ENCODE peak calls at places on chromosome 14, in five cellular contexts. F is K562, Q is H1, G is GM12892, K is HepG2. N is an unnamed sample.

GRCh38 chr14:103762011-103762410 is 46.4 kb downstream of the ZFYVE21 start:
- DNase-seq in F (no peak), Q (no peak), G (no peak), K (no peak), N (no peak)

GRCh38 chr14:99605299-99605961 is 1.4 kb upstream of the CCDC85C start:
- DNase-seq in F (peak; percentile 79), Q (peak; percentile 71), G (peak; percentile 68), K (peak; percentile 28), N (peak; percentile 49)

GRCh38 chr14:62956413-62956812 is 88.8 kb downstream of the KCNH5 start:
- DNase-seq in F (no peak), Q (no peak), G (no peak), K (no peak), N (no peak)

GRCh38 chr14:70836946-70837345 is 27.6 kb upstream of the MAP3K9 start:
- DNase-seq in F (no peak), Q (no peak), G (no peak), K (no peak), N (no peak)

GRCh38 chr14:66000771-66001170 is 485.4 kb upstream of the CCDC196 start:
- DNase-seq in F (no peak), Q (no peak), G (no peak), K (no peak), N (no peak)

GRCh38 chr14:105082703-105083102 is 17.5 kb upstream of the GPR132 start:
- DNase-seq in F (no peak), Q (no peak), G (no peak), K (no peak), N (no peak)

GRCh38 chr14:106872619-106873446 is 1346.5 kb downstream of the TMEM121 start:
- DNase-seq in F (peak; percentile 17), Q (peak; percentile 48), G (no peak), K (peak; percentile 84), N (no peak)

GRCh38 chr14:104885973-104886689 is 21.1 kb downstream of the CEP170B start:
- DNase-seq in F (no peak), Q (peak; percentile 39), G (no peak), K (no peak), N (no peak)

GRCh38 chr14:51581017-51581881 is 70.5 kb upstream of the FRMD6 start:
- DNase-seq in F (no peak), Q (no peak), G (no peak), K (no peak), N (no peak)

GRCh38 chr14:21267431-21267845 is 1.8 kb downstream of the HNRNPC start:
- DNase-seq in F (no peak), Q (peak; percentile 17), G (no peak), K (no peak), N (no peak)

GRCh38 chr14:75229923-75230792 is 48.5 kb upstream of the FOS start:
- DNase-seq in F (peak; percentile 55), Q (no peak), G (no peak), K (no peak), N (no peak)

GRCh38 chr14:50944647-50945413 is 547 bp upstream of the PYGL start:
- DNase-seq in F (no peak), Q (no peak), G (no peak), K (peak; percentile 94), N (no peak)

GRCh38 chr14:27090716-27091115 is 492.9 kb upstream of the NOVA1 start:
- DNase-seq in F (no peak), Q (no peak), G (no peak), K (peak; percentile 56), N (no peak)

GRCh38 chr14:103846569-103847438 is 571 bp downstream of the PPP1R13B start:
- DNase-seq in F (peak; percentile 43), Q (peak; percentile 60), G (no peak), K (no peak), N (peak; percentile 53)

GRCh38 chr14:64569108-64570045 is 19.6 kb downstream of the PPP1R36 start:
- DNase-seq in F (no peak), Q (no peak), G (no peak), K (peak; percentile 10), N (no peak)

GRCh38 chr14:104938960-104939359 is 14.3 kb downstream of the PLD4 start:
- DNase-seq in F (no peak), Q (no peak), G (no peak), K (no peak), N (no peak)

GRCh38 chr14:52119030-52119429 is 50.2 kb upstream of the NID2 start:
- DNase-seq in F (no peak), Q (no peak), G (no peak), K (peak; percentile 91), N (no peak)

GRCh38 chr14:53391156-53391555 is 238.0 kb upstream of the DDHD1 start:
- DNase-seq in F (no peak), Q (no peak), G (no peak), K (peak; percentile 13), N (no peak)
- TF ChIP-seq TAF1 in F (no peak), Q (no peak), G (no peak), K (no peak), N (no peak)

DNA sequence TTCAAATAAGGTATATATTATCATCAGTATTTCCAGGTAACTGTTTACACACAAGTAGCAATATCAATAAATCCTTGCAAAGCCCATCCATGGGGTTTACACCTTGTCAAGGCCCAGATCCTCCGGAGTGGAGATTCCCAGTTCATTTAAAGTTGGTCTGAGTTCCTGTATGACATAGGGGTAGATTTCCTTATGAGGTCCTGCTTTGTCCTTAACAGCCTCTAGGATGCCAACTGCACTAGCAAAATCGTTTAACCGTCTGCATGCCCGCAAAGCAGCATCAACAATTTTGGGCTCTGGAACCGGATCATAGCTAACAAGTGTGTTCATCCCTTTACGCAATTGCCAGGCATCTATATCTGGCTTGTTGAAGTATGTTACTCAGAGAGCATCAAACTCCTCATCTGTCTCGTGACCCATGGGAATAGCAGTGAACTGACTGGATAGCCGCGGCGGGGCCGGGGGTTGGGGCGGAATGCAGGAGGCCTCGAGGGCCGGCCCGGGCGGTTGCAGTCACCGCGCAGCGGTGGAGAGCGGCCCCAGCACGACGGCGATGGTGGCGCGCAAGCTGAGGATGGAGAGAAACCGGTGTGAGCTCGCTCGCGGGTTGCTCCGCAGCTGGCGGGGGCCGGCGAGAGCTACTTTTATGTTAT is 30.6 kb upstream of the FBXO34 start:
- DNase-seq in F (no peak), Q (peak; percentile 80), G (no peak), K (no peak), N (no peak)
- TF ChIP-seq TAF1 in F (no peak), Q (no peak), G (no peak), K (no peak), N (no peak)

GRCh38 chr14:36663404-36664321 is 2.0 kb downstream of the PAX9 start:
- DNase-seq in F (no peak), Q (peak; percentile 80), G (no peak), K (no peak), N (no peak)

GRCh38 chr14:36664322-36665193 is 2.9 kb downstream of the PAX9 start:
- DNase-seq in F (no peak), Q (no peak), G (no peak), K (no peak), N (no peak)

GRCh38 chr14:36661506-36662257 is at the start of gene PAX9:
- DNase-seq in F (peak; percentile 92), Q (peak; percentile 96), G (no peak), K (peak; percentile 39), N (no peak)

GRCh38 chr14:36662258-36662542 is 540 bp downstream of the PAX9 start:
- DNase-seq in F (no peak), Q (no peak), G (no peak), K (no peak), N (no peak)

GRCh38 chr14:36662543-36663403 is 1.1 kb downstream of the PAX9 start:
- DNase-seq in F (peak; percentile 14), Q (peak; percentile 77), G (no peak), K (no peak), N (no peak)
- TF ChIP-seq TAF1 in F (no peak), Q (no peak), G (no peak), K (no peak), N (no peak)

GRCh38 chr14:58635041-58635440 is 2.7 kb upstream of the DACT1 start:
- DNase-seq in F (no peak), Q (no peak), G (no peak), K (no peak), N (no peak)
- TF ChIP-seq TAF1 in F (no peak), Q (no peak), G (no peak), K (no peak), N (no peak)

DNA sequence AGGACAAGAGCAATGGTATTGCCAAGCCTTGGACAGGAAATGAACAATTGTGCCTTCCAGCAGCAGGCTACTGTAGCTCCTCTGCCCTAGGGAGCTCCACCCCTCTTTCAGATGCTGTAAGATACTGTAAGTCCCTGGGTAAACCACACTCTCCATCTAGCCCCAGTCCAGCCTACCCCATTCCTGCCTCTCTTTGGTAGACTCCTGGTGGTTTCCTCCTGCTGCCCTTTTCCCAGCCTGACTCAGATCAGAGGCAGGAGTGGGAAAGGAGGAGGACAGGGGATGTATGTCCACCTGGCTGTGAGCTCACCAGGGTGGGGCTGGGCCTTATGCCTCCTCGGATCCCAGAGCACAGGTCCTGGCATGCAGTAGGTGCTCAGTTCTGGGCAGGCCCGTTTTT is 174.6 kb downstream of the ESRRB start:
- DNase-seq in F (no peak), Q (no peak), G (no peak), K (no peak), N (no peak)
- TF ChIP-seq TAF1 in F (no peak), Q (no peak), G (no peak), K (no peak), N (no peak)

GRCh38 chr14:67940476-67940875 is 120.9 kb downstream of the RAD51B start:
- DNase-seq in F (no peak), Q (no peak), G (no peak), K (peak; percentile 27), N (no peak)

GRCh38 chr14:67938046-67938445 is 118.5 kb downstream of the RAD51B start:
- DNase-seq in F (no peak), Q (no peak), G (no peak), K (no peak), N (no peak)

GRCh38 chr14:67942311-67942710 is 122.7 kb downstream of the RAD51B start:
- DNase-seq in F (no peak), Q (no peak), G (no peak), K (no peak), N (no peak)

GRCh38 chr14:67941456-67942018 is 122.0 kb downstream of the RAD51B start:
- DNase-seq in F (no peak), Q (no peak), G (no peak), K (peak; percentile 26), N (no peak)

DNA sequence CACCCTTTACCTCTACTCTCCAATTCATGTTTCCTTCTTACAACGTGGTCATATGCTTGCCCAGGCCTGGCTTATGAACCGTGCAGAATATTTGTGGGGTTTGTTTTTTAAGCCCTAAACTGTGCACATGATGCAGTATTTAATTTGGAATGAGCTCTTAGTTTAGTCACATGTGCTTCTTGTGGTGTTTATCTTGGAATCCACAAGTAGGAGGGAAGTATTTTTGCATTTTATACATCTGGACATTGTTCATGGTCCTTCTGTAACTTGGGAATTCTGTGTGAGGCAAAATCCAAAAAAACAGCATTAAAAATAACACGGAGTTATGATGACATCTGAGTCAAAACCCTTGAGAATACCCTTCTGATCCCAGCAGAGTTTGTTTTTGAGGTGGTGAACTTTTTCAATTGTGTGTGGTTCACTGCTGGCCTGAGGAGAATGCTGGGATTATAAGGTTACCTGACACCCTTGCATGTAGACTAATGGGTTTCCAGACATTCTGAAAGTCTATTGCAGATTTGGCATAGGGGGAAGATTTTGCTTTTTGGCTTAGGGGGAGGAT is 121.4 kb downstream of the RAD51B start:
- DNase-seq in F (no peak), Q (no peak), G (no peak), K (no peak), N (no peak)
- TF ChIP-seq TAF1 in F (no peak), Q (no peak), G (no peak), K (no peak), N (no peak)

N was measured in GM12891.